ENCODE peak calls at places on chromosomes 1 and 21, in nine cellular contexts. J, W, N, Z, Q, X, K, U and G are unnamed samples.

GRCh38 chr1:11078631-11079030 is 18.8 kb upstream of the SRM start:
- DNase-seq in Z (no peak), X (no peak), J (no peak), Q (no peak), K (no peak), W (no peak), U (peak; percentile 33), N (no peak), G (no peak)

GRCh38 chr1:152461544-152461943 is 47.5 kb upstream of the CRNN start:
- DNase-seq in X (no peak), Z (peak; percentile 66), J (no peak), N (no peak), Q (no peak), U (peak; percentile 20), W (no peak), K (no peak), G (peak; percentile 32)

GRCh38 chr1:155706101-155706619 is 17.3 kb downstream of the DAP3 start:
- DNase-seq in K (no peak), Q (no peak), Z (no peak), W (no peak), N (no peak), J (no peak), X (no peak), U (peak; percentile 56), G (no peak)

GRCh38 chr1:1294250-1294890 is 13.4 kb downstream of the ACAP3 start:
- DNase-seq in Z (no peak), Q (no peak), N (no peak), U (no peak), X (no peak), J (no peak), W (no peak), K (no peak), G (peak; percentile 58)

GRCh38 chr1:175873290-175873689 is 129.9 kb upstream of the TNR start:
- DNase-seq in W (no peak), X (no peak), N (no peak), U (no peak), K (no peak), Z (no peak), J (no peak), Q (no peak), G (no peak)

GRCh38 chr21:34852438-34852837 is 183.6 kb downstream of the CLIC6 start:
- DNase-seq in X (no peak), J (no peak), W (no peak), N (no peak), Z (no peak), U (peak; percentile 33), K (no peak), Q (no peak), G (no peak)

GRCh38 chr1:23928789-23929188 is 15.6 kb upstream of the CNR2 start:
- DNase-seq in K (no peak), Q (no peak), Z (no peak), N (no peak), X (no peak), J (no peak), W (no peak), U (no peak), G (no peak)

GRCh38 chr1:178593526-178593925 is 80.6 kb downstream of the TEX35 start:
- DNase-seq in U (no peak), X (no peak), Z (no peak), N (no peak), K (no peak), Q (no peak), W (no peak), J (no peak), G (no peak)

GRCh38 chr1:241610056-241610815 is 29.9 kb downstream of the CHML start:
- DNase-seq in U (no peak), J (no peak), X (no peak), Z (peak; percentile 64), Q (no peak), K (no peak), W (no peak), N (no peak), G (no peak)

GRCh38 chr1:117589531-117589930 is 16.3 kb upstream of the TENT5C start:
- DNase-seq in X (no peak), Z (peak; percentile 56), Q (no peak), W (no peak), K (no peak), J (no peak), U (no peak), N (no peak), G (no peak)

GRCh38 chr1:217135569-217135915 is 412.3 kb upstream of the ESRRG start:
- DNase-seq in X (no peak), U (no peak), J (no peak), Z (no peak), Q (peak; percentile 27), K (no peak), W (no peak), N (no peak), G (peak; percentile 61)

GRCh38 chr1:109643385-109644230 is 12.3 kb upstream of the GSTM4 start:
- DNase-seq in K (peak; percentile 96), J (peak; percentile 89), U (peak; percentile 32), X (no peak), Z (peak; percentile 90), Q (peak; percentile 90), W (peak; percentile 74), N (peak; percentile 74), G (peak; percentile 81)

GRCh38 chr1:162391790-162392563 is 10.4 kb downstream of the C1orf226 start:
- DNase-seq in U (peak; percentile 25), N (no peak), X (no peak), Z (no peak), J (no peak), W (no peak), Q (no peak), K (no peak), G (no peak)

GRCh38 chr1:155078496-155079209 is at the start of gene EFNA3:
- DNase-seq in W (no peak), Q (peak; percentile 83), Z (peak; percentile 86), U (peak; percentile 10), K (peak; percentile 94), X (no peak), N (no peak), J (peak; percentile 78), G (peak; percentile 82)

GRCh38 chr1:150813028-150813707 is 5.1 kb upstream of the CTSK start:
- DNase-seq in X (no peak), K (peak; percentile 77), N (peak; percentile 29), Z (peak; percentile 84), W (peak; percentile 66), Q (peak; percentile 45), J (peak; percentile 74), U (peak; percentile 22), G (peak; percentile 51)

GRCh38 chr1:41500781-41501518 is 16.5 kb upstream of the EDN2 start:
- DNase-seq in U (peak; percentile 68), X (no peak), Q (no peak), J (no peak), W (no peak), N (no peak), K (no peak), Z (no peak), G (peak; percentile 11)

GRCh38 chr1:85623061-85623471 is 42.5 kb downstream of the CCN1 start:
- DNase-seq in W (no peak), Z (no peak), U (peak; percentile 98), K (no peak), N (no peak), J (no peak), Q (no peak), X (no peak), G (no peak)

GRCh38 chr1:160777486-160778089 is 18.4 kb upstream of the LY9 start:
- DNase-seq in J (no peak), N (no peak), U (no peak), W (no peak), K (no peak), X (no peak), Q (no peak), Z (peak; percentile 66), G (no peak)

GRCh38 chr1:57485643-57486042 is 61.8 kb upstream of the DAB1 start:
- DNase-seq in J (no peak), Q (no peak), K (no peak), N (no peak), U (peak; percentile 85), X (no peak), W (no peak), Z (no peak), G (no peak)

GRCh38 chr21:26783801-26784200 is 61.4 kb downstream of the ADAMTS1 start:
- DNase-seq in U (no peak), Q (no peak), X (no peak), W (no peak), N (no peak), J (no peak), K (no peak), Z (no peak), G (no peak)

GRCh38 chr1:205275133-205275532 is 46.4 kb downstream of the NUAK2 start:
- DNase-seq in W (no peak), Q (no peak), U (no peak), N (no peak), J (peak; percentile 75), K (no peak), X (no peak), Z (peak; percentile 70), G (peak; percentile 19)

GRCh38 chr1:65319141-65319540 is 9.8 kb downstream of the DNAJC6 start:
- DNase-seq in K (no peak), N (no peak), U (no peak), Q (no peak), J (no peak), Z (no peak), X (no peak), W (no peak), G (no peak)

GRCh38 chr1:156870734-156871133 is 10.1 kb downstream of the NTRK1 start:
- DNase-seq in K (no peak), W (no peak), X (peak; percentile 66), Z (no peak), N (no peak), Q (no peak), U (peak; percentile 85), J (no peak), G (no peak)

GRCh38 chr1:27377760-27378495 is 3.3 kb upstream of the FCN3 start:
- DNase-seq in Z (no peak), J (no peak), Q (no peak), X (no peak), U (no peak), K (no peak), N (no peak), W (no peak), G (peak; percentile 38)
- H3K27ac ChIP-seq in Z (no peak overlapping the region), J (no peak overlapping the region), Q (peak overlapping the region; percentile 34), X (no peak overlapping the region), U (no peak overlapping the region), K (no peak overlapping the region), N (no peak overlapping the region), W (peak overlapping the region; percentile 27), G (no peak overlapping the region)

GRCh38 chr1:230132758-230133157 is 65.7 kb downstream of the GALNT2 start:
- DNase-seq in X (no peak), U (no peak), K (no peak), J (no peak), W (no peak), Z (no peak), Q (no peak), N (no peak), G (no peak)
- H3K4me1 ChIP-seq in X (peaks cover 5% of the 10 kb centered on the region), U (peaks cover 13% of the 10 kb centered on the region), K (peaks cover 3% of the 10 kb centered on the region), J (peaks cover 7% of the 10 kb centered on the region), W (peaks cover 14% of the 10 kb centered on the region), Z (no peaks in the 10 kb centered on the region), Q (peaks cover 10% of the 10 kb centered on the region), N (no peaks in the 10 kb centered on the region), G (peaks cover 8% of the 10 kb centered on the region)

GRCh38 chr1:207823531-207823879 is 71.7 kb downstream of the CD46 start:
- DNase-seq in K (no peak), X (no peak), Z (no peak), N (no peak), J (no peak), Q (no peak), U (no peak), W (no peak), G (no peak)
- H3K27ac ChIP-seq in K (peak overlapping the region; percentile 99), X (peak overlapping the region; percentile 48), Z (peak overlapping the region; percentile 93), N (no peak overlapping the region), J (peak overlapping the region; percentile 99), Q (peak overlapping the region; percentile 96), U (no peak overlapping the region), W (peak overlapping the region; percentile 100), G (peak overlapping the region; percentile 100)

GRCh38 chr1:21896026-21896425 is 41.1 kb downstream of the HSPG2 start:
- DNase-seq in Z (no peak), J (no peak), K (peak; percentile 69), X (no peak), Q (no peak), W (no peak), N (no peak), U (no peak), G (no peak)
- H3K4me1 ChIP-seq in Z (peaks cover 24% of the 10 kb centered on the region), J (peaks cover 54% of the 10 kb centered on the region), K (peaks cover 2% of the 10 kb centered on the region), X (no peaks in the 10 kb centered on the region), Q (peaks cover 46% of the 10 kb centered on the region), W (peaks cover 78% of the 10 kb centered on the region), N (peaks cover 7% of the 10 kb centered on the region), U (peaks cover 33% of the 10 kb centered on the region), G (peaks cover 41% of the 10 kb centered on the region)